ENCODE peak calls at places on chromosome 17, in ten cellular contexts. U, T, K, A, F, P, L, W, V and N are unnamed samples.

GRCh38 chr17:37079735-37080134 is 131.0 kb downstream of the AATF start:
- DNase-seq in U (no peak), T (no peak), K (no peak), A (no peak), F (peak), P (no peak), L (no peak), W (peak), V (no peak), N (no peak)

GRCh38 chr17:79370594-79370993 is 240.3 kb downstream of the RBFOX3 start:
- DNase-seq in U (no peak), T (no peak), K (no peak), A (no peak), F (no peak), P (no peak), L (no peak), W (no peak), V (no peak), N (no peak)

GRCh38 chr17:7445011-7445927 is at the start of gene CHRNB1:
- DNase-seq in U (peak), T (peak), K (peak), A (no peak), F (no peak), P (peak), L (peak), W (peak), V (peak), N (peak)

GRCh38 chr17:36918260-36918691 is 19.0 kb upstream of the LHX1 start:
- DNase-seq in U (peak), T (no peak), K (no peak), A (no peak), F (no peak), P (no peak), L (no peak), W (peak), V (no peak), N (no peak)

GRCh38 chr17:39084558-39084957 is 66.9 kb downstream of the PLXDC1 start:
- DNase-seq in U (no peak), T (no peak), K (no peak), A (no peak), F (no peak), P (no peak), L (no peak), W (no peak), V (no peak), N (no peak)

GRCh38 chr17:40317345-40317873 is 8.4 kb downstream of the RARA start:
- DNase-seq in U (peak), T (peak), K (peak), A (no peak), F (peak), P (peak), L (peak), W (peak), V (peak), N (no peak)

GRCh38 chr17:75633484-75634375 is 496 bp downstream of the SMIM5 start:
- DNase-seq in U (peak), T (peak), K (peak), A (peak), F (peak), P (peak), L (peak), W (peak), V (peak), N (peak)

GRCh38 chr17:70797166-70797565 is 627.8 kb downstream of the KCNJ2 start:
- DNase-seq in U (no peak), T (no peak), K (no peak), A (no peak), F (no peak), P (no peak), L (no peak), W (peak), V (no peak), N (no peak)

GRCh38 chr17:80358131-80358530 is 56.8 kb upstream of the ENDOV start:
- DNase-seq in U (no peak), T (no peak), K (no peak), A (no peak), F (no peak), P (no peak), L (no peak), W (no peak), V (no peak), N (no peak)

GRCh38 chr17:50924300-50924699 is 58.1 kb upstream of the TOB1 start:
- DNase-seq in U (no peak), T (no peak), K (no peak), A (no peak), F (no peak), P (no peak), L (no peak), W (no peak), V (no peak), N (no peak)

GRCh38 chr17:6437466-6437865 is 2.5 kb upstream of the AIPL1 start:
- DNase-seq in U (no peak), T (no peak), K (no peak), A (no peak), F (no peak), P (no peak), L (no peak), W (no peak), V (no peak), N (no peak)

GRCh38 chr17:72392056-72393010 is 271.5 kb downstream of the SOX9 start:
- DNase-seq in U (no peak), T (no peak), K (no peak), A (no peak), F (no peak), P (no peak), L (no peak), W (peak), V (no peak), N (no peak)

DNA sequence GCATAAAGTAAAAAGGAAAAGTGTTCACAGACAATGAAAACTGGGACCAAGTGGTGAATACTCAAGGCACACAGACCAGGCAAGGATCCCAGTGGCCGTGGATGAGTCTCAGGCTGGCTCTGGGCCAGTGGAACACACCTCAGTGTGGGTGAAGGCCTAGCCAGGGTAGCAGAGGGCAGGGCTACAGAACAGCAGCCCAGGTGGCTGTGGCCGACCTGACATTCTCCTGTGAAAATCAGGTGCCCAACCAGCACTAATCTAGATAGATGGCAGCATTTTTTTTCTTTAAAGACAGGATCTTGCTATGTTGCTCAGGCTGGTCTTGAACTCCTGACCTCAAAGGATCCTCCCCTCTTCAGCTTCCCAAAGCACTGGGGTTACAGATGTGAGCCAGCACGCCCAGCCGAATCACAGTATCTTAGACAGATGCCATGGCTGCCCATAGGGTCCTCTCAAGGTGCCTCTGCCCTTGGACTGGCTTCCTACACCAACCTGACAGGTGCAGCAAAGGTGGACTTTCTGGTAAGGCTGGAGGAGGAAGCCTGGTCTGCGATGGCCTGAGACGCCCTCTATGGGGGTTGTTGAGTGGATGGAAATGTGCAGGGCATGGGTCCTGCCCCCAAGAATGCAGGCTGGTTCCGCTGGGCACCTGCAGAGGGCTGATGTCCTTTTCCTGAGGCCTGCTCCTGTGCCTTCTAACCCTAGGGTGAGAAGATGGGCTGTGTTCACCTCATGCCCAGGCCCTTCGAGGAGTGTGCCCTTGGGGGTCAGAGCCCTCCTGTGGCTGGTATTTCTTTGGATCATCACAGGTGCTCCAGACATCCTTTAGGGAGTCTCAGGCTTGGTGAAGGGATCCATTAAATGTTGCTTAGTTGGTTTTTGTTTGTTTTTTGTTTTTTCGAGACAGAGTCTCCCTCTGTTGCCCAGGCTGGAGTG is 3.8 kb upstream of the P4HB start:
- DNase-seq in U (no peak), T (no peak), K (peak), A (no peak), F (no peak), P (no peak), L (no peak), W (no peak), V (no peak), N (no peak)
- TF ChIP-seq CTCF in U (peak), T (no peak), K (no peak), A (no peak), F (no peak), P (no peak), L (no peak), W (no peak), V (no peak), N (no peak)

DNA sequence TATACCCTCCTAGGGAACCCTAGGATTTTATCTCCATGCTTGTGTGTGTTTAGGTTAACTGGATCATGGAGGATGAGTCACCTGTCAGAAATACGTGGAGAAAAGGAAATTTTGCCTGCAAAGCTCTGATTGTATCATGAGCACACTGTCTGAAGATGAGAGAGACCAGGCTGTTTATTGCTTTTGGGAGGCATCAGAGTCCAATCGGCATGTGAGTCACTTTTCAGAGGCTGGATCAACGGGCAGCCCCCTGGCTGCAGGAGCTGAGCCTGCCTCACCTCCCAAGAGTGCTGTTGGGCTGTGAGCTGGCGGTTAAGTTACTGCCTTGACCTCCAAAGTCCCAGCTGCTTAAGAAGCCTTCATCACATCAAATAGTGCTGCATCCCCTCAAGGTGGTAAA is 41.5 kb upstream of the MED9 start:
- DNase-seq in U (no peak), T (no peak), K (no peak), A (no peak), F (no peak), P (no peak), L (no peak), W (peak), V (no peak), N (no peak)
- TF ChIP-seq CTCF in U (no peak), T (no peak), K (no peak), A (no peak), F (no peak), P (no peak), L (no peak), W (peak), V (no peak), N (no peak)

DNA sequence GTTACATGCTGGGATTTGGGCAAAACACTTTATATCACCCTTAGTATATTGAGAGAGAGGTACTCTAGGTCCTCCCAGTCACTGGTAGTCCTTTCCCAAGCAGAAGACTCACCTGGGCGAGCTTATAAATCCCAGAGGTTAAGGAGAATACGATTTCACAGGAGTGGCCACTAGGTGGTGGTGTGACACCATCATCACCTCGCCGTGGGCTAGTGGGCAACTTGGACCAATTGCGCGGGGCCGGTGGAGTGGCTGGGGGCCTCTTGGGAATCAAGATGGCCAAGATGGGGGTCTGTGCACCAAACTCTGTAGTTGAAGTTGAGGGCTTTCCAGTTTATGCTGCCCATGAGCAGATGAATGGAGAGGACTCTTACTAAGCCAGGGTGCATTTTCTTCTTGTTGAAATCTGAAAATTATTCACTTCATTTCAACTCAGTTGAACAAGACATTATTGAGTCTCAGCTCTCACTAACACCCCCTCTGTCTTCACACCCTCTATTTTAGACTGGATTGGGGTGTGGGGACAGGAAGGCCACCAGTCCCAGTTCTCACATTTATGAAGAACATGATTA is 38.2 kb upstream of the PIRT start:
- DNase-seq in U (peak), T (peak), K (peak), A (no peak), F (peak), P (peak), L (peak), W (peak), V (no peak), N (no peak)
- TF ChIP-seq CTCF in U (peak), T (peak), K (peak), A (peak), F (peak), P (peak), L (peak), W (peak), V (peak), N (peak)

GRCh38 chr17:76844485-76844829 is 23.7 kb upstream of the MGAT5B start:
- DNase-seq in U (no peak), T (no peak), K (no peak), A (no peak), F (no peak), P (no peak), L (no peak), W (no peak), V (no peak), N (no peak)

GRCh38 chr17:76841776-76842405 is 26.3 kb upstream of the MGAT5B start:
- DNase-seq in U (no peak), T (no peak), K (no peak), A (no peak), F (no peak), P (no peak), L (no peak), W (no peak), V (no peak), N (no peak)

GRCh38 chr17:76845524-76845923 is 22.7 kb upstream of the MGAT5B start:
- DNase-seq in U (no peak), T (no peak), K (no peak), A (no peak), F (no peak), P (no peak), L (no peak), W (peak), V (no peak), N (no peak)

GRCh38 chr17:76844846-76845245 is 23.4 kb upstream of the MGAT5B start:
- DNase-seq in U (no peak), T (no peak), K (no peak), A (no peak), F (no peak), P (no peak), L (no peak), W (peak), V (no peak), N (no peak)

DNA sequence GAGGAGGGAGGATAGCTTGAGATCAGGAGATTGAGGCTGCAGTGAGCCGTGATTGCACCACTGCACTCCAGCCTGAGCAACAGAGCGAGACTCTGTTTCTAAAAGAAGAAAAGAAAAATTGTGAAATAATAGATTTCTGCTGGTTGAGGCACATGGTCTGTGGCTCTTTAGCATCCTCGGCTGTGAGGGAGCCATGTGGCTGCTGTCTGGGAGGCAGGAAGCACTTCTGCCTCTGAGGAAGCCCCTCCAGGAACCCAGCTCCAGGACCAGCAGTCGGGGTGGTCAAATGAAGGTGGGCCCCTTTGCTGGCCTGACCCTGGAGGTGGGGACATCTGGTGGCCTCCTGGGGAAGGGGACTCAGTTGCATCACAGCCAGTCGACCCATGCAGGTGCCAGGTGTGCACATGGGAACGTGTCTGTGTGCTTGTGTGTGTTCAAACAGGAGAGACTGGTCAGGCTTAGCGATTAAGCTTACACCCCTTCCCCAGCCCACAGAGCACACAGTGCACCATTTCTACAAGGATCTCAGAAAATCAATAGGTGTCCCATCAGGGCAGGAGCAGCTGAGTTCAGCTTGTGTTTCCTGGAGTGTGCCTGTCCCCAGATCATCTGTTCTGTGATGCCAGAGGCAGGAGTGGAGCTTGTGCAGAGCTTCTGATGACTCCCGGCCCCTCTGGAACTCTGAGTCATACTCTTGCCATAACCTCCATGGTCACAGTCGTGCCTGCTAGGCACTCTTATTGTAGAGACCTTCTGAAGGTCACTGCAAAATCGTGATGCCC is 24.3 kb upstream of the MGAT5B start:
- DNase-seq in U (no peak), T (no peak), K (no peak), A (no peak), F (no peak), P (no peak), L (no peak), W (peak), V (no peak), N (no peak)
- TF ChIP-seq CTCF in U (peak), T (no peak), K (no peak), A (no peak), F (no peak), P (no peak), L (no peak), W (no peak), V (no peak), N (no peak)

GRCh38 chr17:68509151-68510057 is 2.8 kb upstream of the PRKAR1A start:
- DNase-seq in U (no peak), T (peak), K (no peak), A (no peak), F (no peak), P (no peak), L (peak), W (no peak), V (peak), N (peak)
- TF ChIP-seq CTCF in U (no peak), T (no peak), K (no peak), A (no peak), F (no peak), P (no peak), L (no peak), W (no peak), V (no peak), N (no peak)

GRCh38 chr17:44095647-44096496 is 25.3 kb downstream of the G6PC3 start:
- DNase-seq in U (no peak), T (peak), K (no peak), A (peak), F (peak), P (peak), L (peak), W (peak), V (peak), N (peak)
- TF ChIP-seq CTCF in U (no peak), T (no peak), K (no peak), A (no peak), F (peak), P (no peak), L (no peak), W (peak), V (no peak), N (no peak)

DNA sequence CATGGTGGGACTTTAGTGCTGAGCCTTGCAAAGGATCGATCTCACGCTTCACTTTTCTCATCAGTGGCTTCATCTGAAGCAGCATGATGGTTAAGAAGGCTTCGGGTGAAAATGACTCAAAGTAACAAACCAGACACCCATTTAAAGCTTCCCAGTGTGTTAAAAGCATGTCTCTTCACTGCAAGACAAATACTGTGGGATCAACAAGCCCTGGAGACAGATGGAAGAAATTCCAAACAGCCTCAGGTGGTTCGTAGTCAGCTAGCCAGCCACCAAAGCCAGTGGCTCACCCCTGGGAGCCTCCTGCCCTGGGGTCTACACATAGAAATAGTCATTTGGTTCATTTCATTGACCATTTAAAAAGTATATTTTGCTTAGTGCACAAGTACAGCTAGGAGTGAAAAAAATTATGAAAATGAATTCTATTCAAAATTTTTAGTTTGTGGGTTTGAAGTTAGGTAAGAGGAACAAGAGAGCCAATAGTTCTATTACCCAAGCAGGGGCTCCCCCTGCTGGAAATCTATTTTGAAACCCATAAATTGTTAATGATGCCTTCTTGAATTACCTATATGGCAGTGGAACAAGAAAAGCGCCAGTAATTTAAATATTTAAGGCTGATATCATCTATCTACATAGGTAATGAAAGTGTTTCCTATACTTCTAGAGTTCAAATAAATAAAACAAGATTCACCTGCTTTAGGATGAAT is 51.6 kb downstream of the PMP22 start:
- DNase-seq in U (no peak), T (no peak), K (peak), A (no peak), F (no peak), P (no peak), L (no peak), W (peak), V (no peak), N (no peak)
- TF ChIP-seq CTCF in U (peak), T (no peak), K (peak), A (no peak), F (peak), P (no peak), L (peak), W (peak), V (no peak), N (peak)

DNA sequence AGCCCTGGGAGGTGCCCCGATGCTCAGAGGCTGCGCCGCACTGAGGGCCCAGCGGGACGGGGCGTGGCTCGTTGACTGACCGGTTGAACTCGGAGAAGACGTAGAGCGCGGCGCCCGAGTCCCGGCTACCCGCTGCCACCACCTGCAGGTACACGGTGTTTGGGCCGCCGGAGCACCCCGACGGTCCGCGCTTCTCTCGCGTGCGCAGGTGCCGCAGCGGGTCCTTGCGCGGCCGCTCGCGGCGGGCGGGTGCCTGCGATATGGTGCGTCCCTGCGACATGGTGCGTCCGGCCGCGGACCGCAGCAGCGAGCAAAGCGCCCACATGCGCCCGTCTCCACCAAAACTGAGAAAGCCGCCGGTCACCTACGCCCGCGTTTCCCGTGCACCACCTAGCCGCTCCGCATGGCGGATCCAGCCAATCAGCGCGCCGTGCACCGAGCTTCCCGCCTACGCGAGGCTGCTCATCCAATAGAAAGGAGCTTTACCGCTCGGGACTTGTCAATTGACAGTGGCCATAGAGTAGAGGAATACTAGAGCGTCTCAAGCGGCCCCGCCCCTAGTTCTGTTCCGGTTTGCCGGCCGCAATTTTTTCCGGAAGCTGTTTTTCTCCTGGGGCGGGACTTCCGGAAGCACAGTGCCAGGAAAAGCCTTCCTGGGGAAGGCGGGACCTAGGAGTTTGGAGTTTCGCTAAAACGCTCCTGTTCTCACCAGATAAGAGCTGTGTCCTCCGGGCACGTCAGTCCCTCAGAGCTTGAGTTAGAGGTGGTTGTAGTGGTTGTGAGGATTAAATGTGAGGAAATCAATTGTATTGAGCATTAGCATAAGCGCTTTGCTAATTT is at the start of gene ELAC2:
- DNase-seq in U (peak), T (peak), K (peak), A (peak), F (peak), P (peak), L (peak), W (peak), V (peak), N (peak)
- TF ChIP-seq CTCF in U (no peak), T (no peak), K (peak), A (no peak), F (peak), P (peak), L (no peak), W (no peak), V (no peak), N (no peak)